ENCODE peak calls at places on chromosomes 2 and 18, in six cellular contexts. F is tibial artery, N is tibial nerve, H is GM23248, S is HFF-Myc, X is epithelial cell of esophagus. R is an unnamed sample.

GRCh38 chr2:235300368-235301201 is 193.3 kb upstream of the AGAP1 start:
- DNase-seq in F (no peak), N (peak; percentile 17), H (peak; percentile 64), S (peak; percentile 47), X (peak; percentile 12), R (peak; percentile 15)

GRCh38 chr18:67199993-67200617 is 316.4 kb downstream of the DSEL start:
- DNase-seq in F (no peak), N (peak; percentile 16), H (peak; percentile 60), S (peak; percentile 26), X (peak; percentile 71), R (peak; percentile 67)

GRCh38 chr18:61448316-61448715 is 115.1 kb downstream of the CDH20 start:
- DNase-seq in F (no peak), N (no peak), H (no peak), S (no peak), X (peak; percentile 26), R (peak; percentile 10)

GRCh38 chr18:8175486-8176061 is 433.7 kb upstream of the RAB12 start:
- DNase-seq in F (no peak), N (no peak), H (no peak), S (no peak), X (no peak), R (no peak)

GRCh38 chr2:46837112-46837454 is 78.5 kb downstream of the MCFD2 start:
- DNase-seq in F (no peak), N (no peak), H (no peak), S (no peak), X (no peak), R (no peak)

GRCh38 chr2:124024491-124025348 is at the start of gene CNTNAP5:
- DNase-seq in F (no peak), N (peak; percentile 36), H (peak; percentile 57), S (no peak), X (peak; percentile 52), R (peak; percentile 10)

GRCh38 chr2:3435440-3435839 is 55.9 kb downstream of the TRAPPC12 start:
- DNase-seq in F (no peak), N (no peak), H (no peak), S (no peak), X (no peak), R (no peak)

GRCh38 chr2:107276034-107276433 is 390.1 kb upstream of the ST6GAL2 start:
- DNase-seq in F (no peak), N (no peak), H (no peak), S (no peak), X (no peak), R (no peak)

GRCh38 chr2:235416816-235417499 is 76.9 kb upstream of the AGAP1 start:
- DNase-seq in F (no peak), N (no peak), H (peak; percentile 33), S (peak; percentile 14), X (no peak), R (peak; percentile 54)

GRCh38 chr18:35029770-35030169 is 11.4 kb upstream of the MAPRE2 start:
- DNase-seq in F (no peak), N (no peak), H (peak; percentile 51), S (no peak), X (no peak), R (no peak)

GRCh38 chr2:55862673-55863390 is 60.8 kb downstream of the EFEMP1 start:
- DNase-seq in F (peak; percentile 79), N (peak; percentile 67), H (peak; percentile 99), S (peak; percentile 93), X (peak; percentile 99), R (peak; percentile 100)

GRCh38 chr2:140011287-140011686 is 1231.1 kb upstream of the NXPH2 start:
- DNase-seq in F (no peak), N (no peak), H (no peak), S (no peak), X (no peak), R (no peak)

GRCh38 chr2:112958428-112959108 is 19.2 kb upstream of the IL36G start:
- DNase-seq in F (no peak), N (peak; percentile 15), H (peak; percentile 75), S (peak; percentile 39), X (peak; percentile 76), R (peak; percentile 63)

GRCh38 chr18:8508320-8508719 is 100.9 kb upstream of the RAB12 start:
- DNase-seq in F (no peak), N (no peak), H (no peak), S (no peak), X (peak; percentile 21), R (peak; percentile 8)

GRCh38 chr18:79366177-79367094 is 29.3 kb upstream of the NFATC1 start:
- DNase-seq in F (no peak), N (no peak), H (peak; percentile 65), S (peak; percentile 92), X (no peak), R (peak; percentile 18)

GRCh38 chr2:86281066-86281700 is 56.2 kb downstream of the REEP1 start:
- DNase-seq in F (no peak), N (no peak), H (no peak), S (no peak), X (no peak), R (no peak)

DNA sequence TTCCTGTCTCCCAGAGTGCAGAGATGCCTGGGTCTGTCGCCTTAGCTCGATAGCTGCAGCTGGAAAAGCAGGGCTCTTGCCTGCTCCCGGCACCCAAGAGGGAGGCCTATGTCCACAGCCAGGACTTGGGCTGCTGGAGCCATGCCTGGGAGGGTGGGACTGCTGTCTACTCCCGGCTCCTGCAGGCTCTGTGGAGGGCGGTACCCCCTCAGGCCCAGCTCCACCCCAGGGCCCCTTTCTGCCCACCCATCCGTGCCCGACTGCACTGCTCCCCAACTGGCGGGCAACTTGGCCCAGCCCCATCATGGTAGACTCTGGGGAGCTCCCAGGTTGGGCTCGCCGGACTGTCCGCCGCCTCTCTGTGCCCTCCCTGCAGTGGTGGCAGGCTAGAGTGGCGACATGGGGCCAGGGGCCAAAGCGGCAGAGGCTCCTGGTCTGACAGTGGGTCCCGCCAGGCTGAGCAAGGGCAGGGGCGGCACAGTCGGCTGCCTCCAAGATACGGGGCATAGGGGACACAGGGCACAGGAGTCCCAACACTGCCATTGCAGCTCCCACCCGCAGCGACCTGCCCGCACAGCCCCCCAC is 901.0 kb downstream of the CCDC85A start:
- DNase-seq in F (no peak), N (no peak), H (no peak), S (no peak), X (no peak), R (no peak)
- H3K4me3 ChIP-seq in F (no peak overlapping the region), N (no peak overlapping the region), H (no peak overlapping the region), S (no peak overlapping the region), X (no peak overlapping the region), R (no peak overlapping the region)

GRCh38 chr2:27798476-27798875 is 27.0 kb downstream of the MRPL33 start:
- DNase-seq in F (no peak), N (no peak), H (no peak), S (no peak), X (no peak), R (no peak)

GRCh38 chr2:27796991-27797752 is 25.7 kb downstream of the MRPL33 start:
- DNase-seq in F (no peak), N (no peak), H (no peak), S (no peak), X (no peak), R (no peak)

GRCh38 chr2:27795868-27796277 is 24.4 kb downstream of the MRPL33 start:
- DNase-seq in F (no peak), N (no peak), H (peak; percentile 53), S (no peak), X (no peak), R (no peak)

GRCh38 chr2:27792759-27793158 is 21.2 kb downstream of the MRPL33 start:
- DNase-seq in F (no peak), N (no peak), H (peak; percentile 58), S (peak; percentile 61), X (peak; percentile 36), R (peak; percentile 47)

DNA sequence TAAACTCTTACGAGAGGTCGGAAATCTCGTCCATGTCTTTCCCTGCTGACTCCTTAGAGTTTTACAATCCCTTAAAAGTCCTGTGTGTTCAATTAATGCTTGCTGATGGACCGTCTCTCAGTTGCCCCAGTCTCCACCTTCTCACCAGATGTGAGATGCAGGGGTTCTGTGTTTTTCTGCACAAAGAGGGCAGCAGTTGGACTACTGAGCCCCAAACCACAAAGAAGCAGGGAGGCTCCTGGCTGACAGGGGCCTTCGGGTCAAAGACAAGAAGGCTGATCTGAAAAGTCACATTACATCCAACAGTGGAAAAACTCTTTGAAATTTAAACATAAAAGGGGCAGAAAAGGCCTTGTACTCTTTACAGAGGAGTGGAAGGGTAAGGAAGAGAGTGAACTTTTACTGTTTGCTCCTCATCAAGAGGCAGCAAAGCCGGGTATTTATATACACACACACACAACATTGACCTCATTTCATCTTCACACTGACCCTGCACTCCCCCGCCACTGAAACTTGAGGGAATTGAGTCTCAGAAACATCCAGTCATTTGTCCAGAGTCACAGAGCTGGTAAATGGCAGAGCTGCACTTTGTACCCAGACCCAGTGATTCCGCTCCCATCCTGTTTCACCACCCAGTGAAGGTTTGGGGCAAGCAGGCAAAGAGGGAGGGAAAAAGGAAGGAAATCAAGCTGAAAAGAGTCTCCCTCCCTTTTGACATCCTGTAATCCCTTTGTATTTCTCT is 23.7 kb downstream of the MRPL33 start:
- DNase-seq in F (no peak), N (no peak), H (no peak), S (no peak), X (no peak), R (no peak)
- H3K4me3 ChIP-seq in F (no peak overlapping the region), N (no peak overlapping the region), H (no peak overlapping the region), S (no peak overlapping the region), X (no peak overlapping the region), R (no peak overlapping the region)

GRCh38 chr2:65113229-65113628 is 16.7 kb downstream of the RAB1A start:
- DNase-seq in F (no peak), N (no peak), H (no peak), S (no peak), X (no peak), R (no peak)

GRCh38 chr2:65103013-65103720 is 26.7 kb downstream of the RAB1A start:
- DNase-seq in F (no peak), N (no peak), H (no peak), S (no peak), X (no peak), R (no peak)

GRCh38 chr2:65112630-65113029 is 17.3 kb downstream of the RAB1A start:
- DNase-seq in F (no peak), N (no peak), H (no peak), S (no peak), X (no peak), R (no peak)

GRCh38 chr2:65108778-65109177 is 21.1 kb downstream of the RAB1A start:
- DNase-seq in F (no peak), N (no peak), H (no peak), S (no peak), X (no peak), R (no peak)

DNA sequence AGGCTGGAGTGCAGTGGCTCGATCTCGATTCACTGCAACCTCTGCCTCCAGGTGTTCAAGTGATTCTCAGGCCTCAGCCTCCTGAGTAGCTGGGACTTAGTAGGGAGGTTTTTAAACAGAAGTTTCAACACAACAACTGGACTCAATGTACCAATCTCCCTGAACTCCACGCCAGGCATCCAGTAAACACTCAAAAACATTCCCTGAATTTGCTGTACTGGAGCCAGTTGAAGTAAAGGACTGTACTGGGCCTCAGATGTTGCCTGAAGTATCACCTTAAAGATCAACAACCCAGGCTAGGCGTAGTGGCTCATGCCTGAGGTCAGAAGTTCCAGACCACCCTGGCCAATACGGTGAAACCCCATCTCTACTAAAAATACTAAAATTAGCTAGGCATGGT is 22.4 kb downstream of the RAB1A start:
- DNase-seq in F (no peak), N (no peak), H (no peak), S (no peak), X (no peak), R (no peak)
- H3K4me3 ChIP-seq in F (no peak overlapping the region), N (no peak overlapping the region), H (no peak overlapping the region), S (no peak overlapping the region), X (no peak overlapping the region), R (no peak overlapping the region)

GRCh38 chr2:73895473-73895872 is 2.7 kb downstream of the ACTG2 start:
- DNase-seq in F (no peak), N (no peak), H (no peak), S (no peak), X (no peak), R (no peak)
- H3K4me3 ChIP-seq in F (peak overlapping the region; percentile 60), N (no peak overlapping the region), H (no peak overlapping the region), S (no peak overlapping the region), X (no peak overlapping the region), R (no peak overlapping the region)

R was measured in bronchial epithelial cell.